ENCODE peak calls at places on chromosome 1, in six cellular contexts. H is T-helper 9 cell, M is NCI-H1694 treated with DMSO at 0.1 percent for 48 hours, U is HTR-8/SVneo, F is AG08396, Y is SW 1271. C is an unnamed sample.

GRCh38 chr1:27416387-27417111 is 24.1 kb downstream of the GPR3 start:
- DNase-seq in M (peak; percentile 31), F (peak; percentile 50), U (no peak), H (no peak), Y (peak; percentile 52), C (no peak)

GRCh38 chr1:150187560-150187931 is 37.8 kb downstream of the PLEKHO1 start:
- DNase-seq in M (no peak), U (no peak), Y (no peak), H (no peak), F (no peak), C (peak; percentile 56)

GRCh38 chr1:6440198-6441126 is 15.9 kb downstream of the ESPN start:
- DNase-seq in H (peak; percentile 71), Y (no peak), F (peak; percentile 79), M (no peak), U (peak; percentile 56), C (no peak)

GRCh38 chr1:114779722-114780121 is 763 bp downstream of the SIKE1 start:
- DNase-seq in U (no peak), H (no peak), M (no peak), F (no peak), Y (no peak), C (no peak)

GRCh38 chr1:227357229-227358078 is 39.2 kb upstream of the CDC42BPA start:
- DNase-seq in F (peak; percentile 69), M (no peak), U (peak; percentile 88), Y (peak; percentile 82), H (no peak), C (no peak)

GRCh38 chr1:92538048-92538412 is 51.3 kb upstream of the GFI1 start:
- DNase-seq in F (peak; percentile 3), Y (no peak), H (no peak), U (no peak), M (no peak), C (no peak)

GRCh38 chr1:89465201-89465600 is 59.4 kb upstream of the LRRC8B start:
- DNase-seq in F (no peak), M (no peak), Y (no peak), U (no peak), H (no peak), C (no peak)

GRCh38 chr1:45654540-45655280 is 30.9 kb upstream of the CCDC17 start:
- DNase-seq in U (no peak), H (no peak), Y (no peak), F (no peak), M (no peak), C (peak; percentile 77)

GRCh38 chr1:221576268-221576667 is 165.6 kb downstream of the DUSP10 start:
- DNase-seq in U (peak; percentile 2), Y (no peak), F (peak; percentile 36), H (no peak), M (no peak), C (no peak)

C was measured in cerebellum.